ENCODE peak calls at places on chromosome 18, in eight cellular contexts. E, O, C, S, L, N, V and K are unnamed samples.

GRCh38 chr18:58955738-58956137 is 91.1 kb downstream of the ZNF532 start:
- DNase-seq in E (no peak), O (no peak), C (no peak), S (no peak), L (no peak), N (peak; percentile 28), V (no peak), K (no peak)

GRCh38 chr18:50401334-50401733 is 26.5 kb downstream of the SKA1 start:
- DNase-seq in E (no peak), O (no peak), C (no peak), S (no peak), L (no peak), N (no peak), V (no peak), K (no peak)

GRCh38 chr18:12041561-12041960 is 52.1 kb upstream of the ANKRD62 start:
- DNase-seq in E (no peak), O (no peak), C (no peak), S (no peak), L (no peak), N (peak; percentile 75), V (no peak), K (no peak)

GRCh38 chr18:27604583-27604982 is 419.5 kb upstream of the CHST9 start:
- DNase-seq in E (no peak), O (no peak), C (no peak), S (no peak), L (no peak), N (peak; percentile 14), V (no peak), K (no peak)

GRCh38 chr18:74804677-74805076 is 207.0 kb downstream of the ZNF407 start:
- DNase-seq in E (no peak), O (no peak), C (peak; percentile 65), S (no peak), L (no peak), N (no peak), V (no peak), K (no peak)

GRCh38 chr18:49447810-49448745 is 12.4 kb downstream of the DYM start:
- DNase-seq in E (no peak), O (peak; percentile 58), C (peak; percentile 55), S (no peak), L (no peak), N (peak; percentile 72), V (peak; percentile 57), K (peak; percentile 22)

GRCh38 chr18:63470751-63471150 is 6.0 kb upstream of the SERPINB5 start:
- DNase-seq in E (no peak), O (no peak), C (no peak), S (no peak), L (no peak), N (no peak), V (no peak), K (no peak)

GRCh38 chr18:13437034-13437433 is 218.5 kb downstream of the LDLRAD4 start:
- DNase-seq in E (no peak), O (no peak), C (no peak), S (no peak), L (no peak), N (no peak), V (no peak), K (no peak)

GRCh38 chr18:76460482-76460881 is 34.6 kb downstream of the ZNF516 start:
- DNase-seq in E (no peak), O (no peak), C (no peak), S (no peak), L (no peak), N (no peak), V (no peak), K (no peak)

GRCh38 chr18:79912409-79912991 is 39.0 kb downstream of the SLC66A2 start:
- DNase-seq in E (no peak), O (no peak), C (no peak), S (no peak), L (no peak), N (no peak), V (no peak), K (no peak)

GRCh38 chr18:24683965-24684364 is 223.5 kb downstream of the HRH4 start:
- DNase-seq in E (no peak), O (no peak), C (no peak), S (no peak), L (no peak), N (no peak), V (no peak), K (no peak)

GRCh38 chr18:74963820-74964446 is 245.0 kb downstream of the PTGR3 start:
- DNase-seq in E (no peak), O (peak; percentile 84), C (peak; percentile 84), S (no peak), L (no peak), N (peak; percentile 54), V (no peak), K (no peak)

GRCh38 chr18:2657043-2657512 is 1.6 kb downstream of the SMCHD1 start:
- DNase-seq in E (no peak), O (no peak), C (no peak), S (no peak), L (no peak), N (peak; percentile 12), V (no peak), K (no peak)

GRCh38 chr18:31680836-31681568 is 3.4 kb downstream of the B4GALT6 start:
- DNase-seq in E (no peak), O (no peak), C (no peak), S (no peak), L (no peak), N (no peak), V (no peak), K (no peak)

GRCh38 chr18:58076052-58076451 is 32.0 kb downstream of the NEDD4L start:
- DNase-seq in E (no peak), O (no peak), C (no peak), S (no peak), L (no peak), N (peak; percentile 10), V (no peak), K (no peak)